ENCODE peak calls at places on chromosomes 2 and 18, in six cellular contexts. D is neural progenitor cell, X is psoas muscle, A is adrenal gland, M is cardiac muscle cell, C is PC-3. S is an unnamed sample. For H3K4me1 and H3K9me3, the result is how much of the 10 kb centered on the place peaks cover.

GRCh38 chr2:138677179-138677578 is 103.0 kb downstream of the NXPH2 start:
- DNase-seq in A (no peak), D (no peak), M (no peak), C (no peak), X (no peak), S (no peak)

GRCh38 chr2:71807969-71808451 is 339.7 kb downstream of the CYP26B1 start:
- DNase-seq in C (no peak), A (no peak), X (peak), M (no peak), D (no peak), S (no peak)

GRCh38 chr2:233867993-233868532 is at the start of gene MSL3B:
- DNase-seq in D (peak), M (peak), C (peak), X (no peak), A (peak), S (peak)

GRCh38 chr2:134845719-134846118 is 7.3 kb downstream of the ACMSD start:
- DNase-seq in D (no peak), A (no peak), M (no peak), C (peak), X (no peak), S (no peak)

GRCh38 chr18:56479836-56480235 is 158.6 kb downstream of the TXNL1 start:
- DNase-seq in M (no peak), X (no peak), C (no peak), D (no peak), A (no peak), S (no peak)

GRCh38 chr2:215299337-215299859 is 12.5 kb upstream of the ATIC start:
- DNase-seq in M (peak), A (no peak), X (no peak), D (no peak), C (no peak), S (no peak)

GRCh38 chr2:39027427-39027826 is 93.4 kb downstream of the SOS1 start:
- DNase-seq in A (no peak), C (no peak), D (no peak), X (no peak), M (no peak), S (no peak)

GRCh38 chr2:224222320-224222719 is 179.6 kb downstream of the FAM124B start:
- DNase-seq in M (peak), X (no peak), A (no peak), C (peak), D (no peak), S (no peak)

DNA sequence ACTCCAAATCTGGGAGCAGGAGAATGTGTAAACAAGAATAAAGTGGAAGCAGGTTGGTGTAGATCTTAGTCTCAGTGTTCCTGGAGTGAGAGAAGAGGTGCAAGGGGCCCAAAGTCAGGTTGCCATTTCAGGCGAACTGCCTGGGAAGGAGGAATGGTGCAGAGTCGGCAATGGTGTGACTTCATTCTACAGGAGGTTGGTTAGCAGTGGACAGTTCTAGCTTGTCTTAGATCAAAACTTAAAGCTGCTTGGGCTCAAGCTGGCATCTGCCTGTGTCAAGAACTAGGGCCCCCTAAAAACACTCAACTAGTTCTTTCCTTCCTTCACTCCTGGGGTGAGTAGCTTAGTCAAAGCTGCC is 3.5 kb downstream of the STK16 start:
- DNase-seq in X (no peak), D (no peak), C (no peak), A (no peak), M (no peak), S (no peak)
- H3K4me3 ChIP-seq in X (peak), D (no peak), C (peak), A (no peak), M (no peak), S (no peak)

DNA sequence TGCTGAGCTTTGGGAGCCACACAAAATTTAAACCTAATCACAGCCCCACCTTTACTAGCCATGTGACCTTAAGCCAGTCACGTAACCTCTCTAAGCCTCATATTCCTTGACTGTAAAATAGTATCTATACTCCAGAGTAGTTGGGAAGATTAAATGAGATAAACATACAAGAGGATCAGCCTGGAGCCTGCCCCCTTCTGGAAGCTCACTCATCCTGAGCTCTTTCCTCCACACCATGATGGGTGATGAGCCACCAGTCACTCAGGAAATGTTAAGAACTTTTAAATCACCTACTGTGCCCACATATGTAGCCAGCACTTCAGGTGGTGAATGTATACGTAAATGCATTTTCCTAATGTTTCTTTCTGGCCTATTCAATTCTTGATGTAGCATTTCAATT is 195.9 kb upstream of the DDX18 start:
- DNase-seq in C (no peak), A (no peak), D (no peak), M (no peak), X (no peak), S (no peak)
- H3K4me1 ChIP-seq in C (under half), A (under half), D (under half), M (under half), X (under half), S (under half)

GRCh38 chr2:213669657-213670056 is 385.4 kb downstream of the SPAG16 start:
- DNase-seq in X (no peak), M (no peak), D (no peak), C (no peak), A (no peak), S (no peak)
- H3K9me3 ChIP-seq in X (under half), M (under half), D (under half), C (under half), A (under half), S (under half)

GRCh38 chr2:144595686-144596073 is 75.8 kb upstream of the ZEB2 start:
- DNase-seq in A (no peak), M (no peak), X (no peak), D (no peak), C (no peak), S (no peak)

GRCh38 chr2:144596074-144596871 is 76.4 kb upstream of the ZEB2 start:
- DNase-seq in D (peak), M (peak), C (peak), A (peak), X (no peak), S (no peak)

GRCh38 chr2:144597894-144598593 is 78.1 kb upstream of the ZEB2 start:
- DNase-seq in M (no peak), C (no peak), A (no peak), X (no peak), D (no peak), S (no peak)

GRCh38 chr2:144595279-144595678 is 75.4 kb upstream of the ZEB2 start:
- DNase-seq in D (no peak), A (no peak), X (no peak), M (no peak), C (no peak), S (no peak)

GRCh38 chr2:144598906-144599305 is 79.0 kb upstream of the ZEB2 start:
- DNase-seq in M (no peak), A (no peak), D (no peak), X (no peak), C (no peak), S (no peak)
- H3K4me3 ChIP-seq in M (no peak), A (no peak), D (no peak), X (no peak), C (no peak), S (no peak)

GRCh38 chr2:168137510-168138180 is 109.8 kb downstream of the STK39 start:
- DNase-seq in X (no peak), D (peak), M (no peak), C (no peak), A (no peak), S (no peak)

GRCh38 chr2:168138369-168138768 is 109.0 kb downstream of the STK39 start:
- DNase-seq in C (no peak), M (no peak), X (no peak), D (peak), A (no peak), S (no peak)

GRCh38 chr2:168140892-168141291 is 106.5 kb downstream of the STK39 start:
- DNase-seq in A (no peak), D (no peak), X (no peak), M (no peak), C (no peak), S (no peak)

GRCh38 chr2:168139791-168140190 is 107.6 kb downstream of the STK39 start:
- DNase-seq in C (no peak), D (no peak), A (no peak), X (no peak), M (no peak), S (no peak)

DNA sequence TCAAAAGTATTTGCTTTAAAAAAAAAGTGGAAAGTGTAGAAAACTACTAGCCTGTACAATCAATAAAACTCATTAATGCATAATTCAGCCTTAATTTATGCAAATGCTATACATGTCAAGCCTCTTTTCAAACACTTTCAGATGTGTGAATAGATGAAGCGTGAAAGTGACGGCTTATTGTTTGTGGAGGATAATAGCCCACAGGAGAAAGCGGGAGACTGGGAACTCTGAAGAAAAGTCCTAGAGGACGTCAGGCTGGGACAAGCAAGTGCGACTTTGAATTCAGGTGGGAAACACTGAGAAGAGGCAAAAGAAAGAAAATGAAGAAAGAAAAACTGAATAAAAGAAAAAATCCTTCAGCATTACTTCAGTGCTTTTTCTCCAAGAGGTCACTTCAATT is 108.5 kb downstream of the STK39 start:
- DNase-seq in A (no peak), M (no peak), D (peak), X (no peak), C (no peak), S (no peak)
- H3K4me1 ChIP-seq in A (under half), M (under half), D (under half), X (under half), C (under half), S (under half)

GRCh38 chr18:38491195-38491594 is 925.6 kb upstream of the CELF4 start:
- DNase-seq in C (no peak), D (no peak), M (no peak), X (no peak), A (no peak), S (no peak)

GRCh38 chr18:38481576-38481975 is 916.0 kb upstream of the CELF4 start:
- DNase-seq in X (no peak), A (no peak), C (no peak), M (no peak), D (no peak), S (no peak)

GRCh38 chr18:38483326-38483725 is 917.7 kb upstream of the CELF4 start:
- DNase-seq in D (no peak), C (no peak), X (no peak), A (no peak), M (no peak), S (no peak)

DNA sequence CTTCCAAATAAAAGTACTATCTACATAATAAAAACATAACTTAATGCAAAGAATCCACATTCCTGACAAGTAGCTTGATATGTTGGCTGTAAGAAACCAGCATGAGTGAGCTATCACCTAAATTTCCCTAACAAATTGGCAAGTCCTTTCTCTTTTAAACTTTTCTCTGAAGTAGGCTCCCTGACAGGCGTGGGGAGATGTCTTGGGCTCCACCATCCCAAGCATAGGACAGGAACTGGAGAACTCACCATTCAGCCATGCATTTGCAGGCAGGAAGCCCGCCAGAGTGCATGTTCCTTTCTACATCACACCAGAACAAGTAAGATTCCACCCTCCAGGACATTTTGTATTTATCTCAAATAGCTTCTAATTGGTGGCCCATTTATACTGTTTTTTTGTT is 921.9 kb upstream of the CELF4 start:
- DNase-seq in M (no peak), X (no peak), C (no peak), D (no peak), A (no peak), S (no peak)
- H3K9me3 ChIP-seq in M (under half), X (under half), C (under half), D (under half), A (under half), S (under half)

GRCh38 chr18:50203801-50204604 is 9.1 kb upstream of the MYO5B start:
- DNase-seq in X (no peak), D (peak), C (peak), M (peak), A (peak), S (peak)
- H3K4me3 ChIP-seq in X (peak), D (peak), C (peak), M (no peak), A (no peak), S (no peak)

GRCh38 chr18:44763327-44763726 is 82.6 kb downstream of the SETBP1 start:
- DNase-seq in C (no peak), D (no peak), X (no peak), M (no peak), A (no peak), S (no peak)

GRCh38 chr18:44759925-44760342 is 79.2 kb downstream of the SETBP1 start:
- DNase-seq in D (no peak), A (no peak), M (no peak), X (no peak), C (no peak), S (no peak)

GRCh38 chr18:44758821-44759624 is 78.3 kb downstream of the SETBP1 start:
- DNase-seq in X (no peak), C (no peak), M (no peak), A (no peak), D (no peak), S (no peak)

GRCh38 chr18:44764863-44765262 is 84.2 kb downstream of the SETBP1 start:
- DNase-seq in A (no peak), X (no peak), C (no peak), M (no peak), D (no peak), S (no peak)

GRCh38 chr18:44761812-44762211 is 81.1 kb downstream of the SETBP1 start:
- DNase-seq in X (peak), M (no peak), A (no peak), C (peak), D (no peak), S (peak)
- H3K4me1 ChIP-seq in X (half or more), M (under half), A (under half), C (under half), D (under half), S (under half)